ENCODE peak calls at places on chromosomes 13 and 19, in six cellular contexts. V, F, U, K, T and D are unnamed samples.

GRCh38 chr19:1068111-1069001 is 1.4 kb downstream of the ARHGAP45 start:
- DNase-seq in K (no peak), T (no peak), V (peak), F (no peak), U (no peak), D (no peak)

GRCh38 chr13:35598790-35599369 is 122.4 kb upstream of the MAB21L1 start:
- DNase-seq in F (no peak), K (peak), V (no peak), T (no peak), U (no peak), D (no peak)

GRCh38 chr19:33432408-33433170 is 59.1 kb downstream of the CEBPG start:
- DNase-seq in V (no peak), K (no peak), T (no peak), F (no peak), U (no peak), D (no peak)

GRCh38 chr13:101972191-101972590 is 429.7 kb downstream of the FGF14 start:
- DNase-seq in F (no peak), K (no peak), T (no peak), V (no peak), U (no peak), D (no peak)

GRCh38 chr19:51020988-51021651 is 1.6 kb upstream of the KLK10 start:
- DNase-seq in K (peak), T (no peak), V (peak), U (peak), F (peak), D (no peak)

GRCh38 chr19:19670070-19670551 is 1.5 kb downstream of the ZNF101 start:
- DNase-seq in T (no peak), U (no peak), V (no peak), F (no peak), K (no peak), D (no peak)

GRCh38 chr13:74070065-74070464 is 64.1 kb downstream of the KLF12 start:
- DNase-seq in T (no peak), U (no peak), K (no peak), F (no peak), V (no peak), D (no peak)

GRCh38 chr13:31962661-31963345 is 68.8 kb upstream of the FRY start:
- DNase-seq in V (no peak), K (peak), U (no peak), T (no peak), F (no peak), D (no peak)

GRCh38 chr19:55493052-55493649 is 4.9 kb downstream of the SSC5D start:
- DNase-seq in T (no peak), U (no peak), K (peak), F (no peak), V (no peak), D (no peak)

GRCh38 chr13:28684257-28684656 is 25.3 kb downstream of the POMP start:
- DNase-seq in U (no peak), K (no peak), F (no peak), V (no peak), T (no peak), D (no peak)

GRCh38 chr13:114049026-114049425 is 75.2 kb upstream of the C13orf46 start:
- DNase-seq in V (no peak), F (no peak), T (peak), K (no peak), U (no peak), D (no peak)

GRCh38 chr13:60165391-60166099 is 1.8 kb upstream of the DIAPH3 start:
- DNase-seq in T (no peak), F (no peak), U (no peak), V (no peak), K (peak), D (no peak)

GRCh38 chr13:51004918-51005460 is 95.4 kb downstream of the RNASEH2B start:
- DNase-seq in U (no peak), V (no peak), T (no peak), F (no peak), K (no peak), D (peak)

GRCh38 chr19:17841810-17842662 is 5.7 kb downstream of the JAK3 start:
- DNase-seq in K (peak), T (no peak), F (peak), V (no peak), U (peak), D (peak)

GRCh38 chr19:3699071-3699740 is 1.1 kb downstream of the PIP5K1C start:
- DNase-seq in T (peak), U (no peak), F (peak), V (peak), K (peak), D (no peak)

GRCh38 chr13:44648392-44649117 is 72.4 kb upstream of the TSC22D1 start:
- DNase-seq in K (peak), F (peak), U (no peak), V (no peak), T (no peak), D (no peak)

GRCh38 chr13:114219406-114219805 is 15.3 kb upstream of the CDC16 start:
- DNase-seq in U (no peak), K (no peak), F (no peak), T (no peak), V (no peak), D (no peak)

GRCh38 chr19:33496016-33496415 is 25.6 kb downstream of the PEPD start:
- DNase-seq in V (no peak), F (no peak), U (no peak), K (no peak), T (no peak), D (no peak)

GRCh38 chr13:102591988-102592781 is 4.6 kb upstream of the TPP2 start:
- DNase-seq in K (peak), U (peak), T (peak), V (peak), F (peak), D (peak)

GRCh38 chr13:49113526-49114286 is 106.4 kb upstream of the MLNR start:
- DNase-seq in V (no peak), U (no peak), K (peak), T (no peak), F (peak), D (no peak)

GRCh38 chr13:113663934-113664333 is 3.1 kb upstream of the GRK1 start:
- DNase-seq in T (peak), V (no peak), U (no peak), K (no peak), F (no peak), D (no peak)

GRCh38 chr13:21435710-21436151 is 23.4 kb downstream of the ZDHHC20 start:
- DNase-seq in K (peak), V (peak), U (no peak), T (peak), F (peak), D (no peak)

GRCh38 chr19:6362351-6362801 is 1.0 kb downstream of the CLPP start:
- DNase-seq in T (no peak), U (no peak), V (no peak), F (no peak), K (peak), D (no peak)

GRCh38 chr19:37492213-37492612 is 14.5 kb upstream of the ZNF793 start:
- DNase-seq in V (no peak), K (no peak), F (no peak), U (no peak), T (no peak), D (no peak)

GRCh38 chr19:41219924-41220567 is 1.0 kb downstream of the AXL start:
- DNase-seq in U (no peak), T (no peak), V (no peak), F (peak), K (peak), D (no peak)

GRCh38 chr13:25738342-25738771 is 313.5 kb downstream of the SHISA2 start:
- DNase-seq in V (no peak), U (no peak), F (no peak), K (peak), T (no peak), D (no peak)

GRCh38 chr13:63190742-63191141 is 1775.1 kb upstream of the PCDH20 start:
- DNase-seq in V (no peak), T (no peak), U (no peak), F (peak), K (peak), D (no peak)

GRCh38 chr13:65264066-65264465 is 1966.1 kb downstream of the PCDH9 start:
- DNase-seq in K (no peak), U (no peak), F (no peak), V (no peak), T (no peak), D (no peak)

GRCh38 chr13:35723820-35724219 is 247.3 kb upstream of the MAB21L1 start:
- DNase-seq in V (no peak), F (no peak), K (peak), T (no peak), U (no peak), D (no peak)

GRCh38 chr19:45005787-45006186 is 4.5 kb downstream of the RELB start:
- DNase-seq in U (no peak), V (no peak), T (no peak), F (no peak), K (no peak), D (no peak)

GRCh38 chr19:29666634-29667389 is 1.6 kb downstream of the PLEKHF1 start:
- DNase-seq in T (no peak), U (peak), K (peak), V (no peak), F (no peak), D (no peak)

GRCh38 chr13:23980160-23980551 is 82.9 kb upstream of the C1QTNF9B start:
- DNase-seq in V (peak), U (peak), K (peak), F (peak), T (peak), D (peak)

GRCh38 chr13:30829145-30829544 is 76.9 kb upstream of the MEDAG start:
- DNase-seq in V (no peak), K (peak), T (no peak), F (peak), U (no peak), D (no peak)

GRCh38 chr19:4935449-4935848 is 26.1 kb downstream of the UHRF1 start:
- DNase-seq in U (no peak), V (no peak), T (no peak), K (no peak), F (no peak), D (no peak)

GRCh38 chr13:95221991-95222732 is 79.1 kb downstream of the ABCC4 start:
- DNase-seq in K (peak), F (no peak), V (no peak), T (no peak), U (no peak), D (no peak)

GRCh38 chr19:51124729-51125128 is at the start of gene SIGLEC9:
- DNase-seq in K (no peak), T (no peak), U (no peak), V (peak), F (no peak), D (no peak)

GRCh38 chr19:55552620-55553019 is 7.3 kb upstream of the SBK3 start:
- DNase-seq in U (no peak), K (peak), T (no peak), V (no peak), F (no peak), D (no peak)

GRCh38 chr13:102729560-102730275 is 34.9 kb upstream of the METTL21C start:
- DNase-seq in U (no peak), K (peak), F (peak), T (no peak), V (no peak), D (no peak)

GRCh38 chr19:13401388-13401787 is 104.9 kb downstream of the CACNA1A start:
- DNase-seq in V (no peak), K (peak), T (no peak), U (peak), F (peak), D (no peak)

GRCh38 chr19:43224855-43225253 is 19.4 kb upstream of the PSG4 start:
- DNase-seq in K (no peak), F (no peak), V (no peak), U (no peak), T (no peak), D (no peak)

GRCh38 chr19:43229315-43229714 is 23.9 kb upstream of the PSG4 start:
- DNase-seq in V (no peak), U (no peak), T (no peak), K (peak), F (peak), D (no peak)
- TF ChIP-seq CTCF in V (no peak), U (no peak), T (no peak), K (no peak), F (no peak), D (no peak)

GRCh38 chr13:110887955-110888333 is 26.9 kb downstream of the ANKRD10 start:
- DNase-seq in K (no peak), T (no peak), U (no peak), F (no peak), V (no peak), D (no peak)
- TF ChIP-seq CTCF in K (no peak), T (no peak), U (no peak), F (no peak), V (no peak), D (no peak)

DNA sequence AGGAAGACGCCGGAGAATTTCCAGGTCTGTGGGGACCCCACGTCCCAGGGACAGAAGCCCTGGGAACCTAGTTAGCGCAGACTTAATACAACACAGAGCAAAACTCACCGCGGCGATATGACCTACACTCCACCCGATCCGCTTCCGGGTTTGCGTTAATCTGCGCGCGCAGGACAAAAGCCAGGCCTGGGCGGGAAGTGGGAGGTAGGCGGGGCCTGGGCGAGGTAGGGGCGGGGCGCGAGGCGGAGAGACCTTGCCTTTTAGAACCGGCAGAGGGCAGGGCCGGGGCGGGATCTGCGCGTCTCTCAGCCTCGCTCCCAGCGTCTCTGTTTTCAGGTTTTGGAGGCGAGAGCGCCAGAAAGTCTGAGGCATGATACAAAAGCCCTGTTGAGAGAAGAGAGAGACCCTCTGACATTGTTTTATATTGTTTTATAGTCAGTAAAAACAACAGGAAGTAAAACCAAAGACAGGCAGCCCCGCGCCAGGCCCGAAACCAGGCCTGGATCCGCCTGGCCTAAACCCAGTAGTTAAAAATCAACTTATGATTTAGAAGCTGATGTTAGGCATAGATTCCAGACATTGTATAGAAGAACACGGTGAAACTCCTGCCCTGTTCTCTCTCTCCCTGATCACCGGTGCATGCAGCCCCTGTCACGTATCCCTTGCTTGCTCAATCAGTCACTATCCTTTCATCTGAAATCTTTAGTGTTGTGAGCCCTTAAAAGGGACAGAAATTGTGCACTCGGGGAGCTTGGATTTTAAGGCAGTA is at the start of gene ZNF611:
- DNase-seq in V (peak), K (peak), T (peak), F (peak), U (peak), D (peak)
- TF ChIP-seq CTCF in V (peak), K (peak), T (no peak), F (peak), U (peak), D (peak)

GRCh38 chr13:33057019-33057785 is 41.0 kb downstream of the KL start:
- DNase-seq in V (no peak), U (peak), T (no peak), F (peak), K (peak), D (no peak)
- TF ChIP-seq CTCF in V (peak), U (peak), T (no peak), F (peak), K (peak), D (peak)

GRCh38 chr19:49687150-49687549 is 2.2 kb upstream of the ADM5 start:
- DNase-seq in U (no peak), F (no peak), K (no peak), T (no peak), V (no peak), D (no peak)

GRCh38 chr19:49686503-49687088 is 2.8 kb upstream of the ADM5 start:
- DNase-seq in V (no peak), F (no peak), T (no peak), U (no peak), K (no peak), D (no peak)

GRCh38 chr19:49688531-49689132 is 762 bp upstream of the ADM5 start:
- DNase-seq in V (no peak), F (no peak), K (peak), T (no peak), U (no peak), D (no peak)

GRCh38 chr19:49689133-49690072 is at the start of gene ADM5:
- DNase-seq in V (no peak), K (peak), T (no peak), F (peak), U (no peak), D (no peak)

GRCh38 chr19:49687566-49688316 is 1.7 kb upstream of the ADM5 start:
- DNase-seq in V (peak), F (peak), K (peak), T (no peak), U (no peak), D (no peak)
- TF ChIP-seq CTCF in V (no peak), F (no peak), K (no peak), T (no peak), U (no peak), D (no peak)